ENCODE peak calls at places on chromosomes 6 and 20, in eight cellular contexts. B, U, O, L, C, V, P and H are unnamed samples.
A peak's percentile ranks its signal among the peaks of the same experiment; 100 is the strongest.

GRCh38 chr6:105077592-105078463 is 102.0 kb downstream of the POPDC3 start:
- DNase-seq in V (peak; percentile 65), U (no peak), B (no peak), C (no peak), O (peak; percentile 18), P (no peak), L (no peak), H (no peak)

GRCh38 chr6:157412780-157413179 is 31.8 kb downstream of the ZDHHC14 start:
- DNase-seq in P (no peak), L (no peak), V (no peak), O (no peak), U (no peak), B (no peak), C (no peak), H (no peak)

GRCh38 chr20:9573598-9573997 is 59.2 kb downstream of the LAMP5 start:
- DNase-seq in V (no peak), L (no peak), C (no peak), U (no peak), B (no peak), O (no peak), P (no peak), H (no peak)

GRCh38 chr20:4949833-4950178 is 51.5 kb downstream of the SLC23A2 start:
- DNase-seq in P (no peak), U (peak; percentile 58), O (no peak), B (no peak), C (no peak), V (no peak), L (peak; percentile 14), H (no peak)

GRCh38 chr20:51487525-51488279 is 54.8 kb downstream of the NFATC2 start:
- DNase-seq in U (no peak), C (no peak), V (peak; percentile 96), O (peak; percentile 63), L (no peak), B (no peak), P (peak; percentile 86), H (no peak)

GRCh38 chr6:31919624-31920303 is 7.8 kb upstream of the C2 start:
- DNase-seq in B (no peak), P (no peak), L (no peak), C (no peak), U (no peak), V (no peak), O (no peak), H (no peak)

GRCh38 chr6:4589295-4589694 is 186.9 kb upstream of the CDYL start:
- DNase-seq in B (no peak), C (no peak), O (no peak), U (no peak), V (no peak), P (no peak), L (no peak), H (no peak)

GRCh38 chr6:164020142-164020541 is 605.6 kb downstream of the QKI start:
- DNase-seq in B (no peak), C (no peak), V (no peak), L (no peak), P (no peak), U (no peak), O (no peak), H (no peak)

GRCh38 chr6:170114956-170115855 is 175.7 kb downstream of the DLL1 start:
- DNase-seq in O (no peak), C (no peak), V (no peak), U (peak; percentile 49), P (no peak), B (no peak), L (no peak), H (peak; percentile 55)

GRCh38 chr20:1631309-1632227 is 11.8 kb upstream of the SIRPB1 start:
- DNase-seq in L (no peak), O (no peak), V (no peak), B (no peak), C (no peak), U (no peak), P (no peak), H (no peak)

GRCh38 chr6:85362652-85363310 is 87.1 kb upstream of the NT5E start:
- DNase-seq in O (no peak), B (no peak), L (no peak), U (no peak), P (no peak), V (no peak), C (no peak), H (no peak)

GRCh38 chr6:41781302-41781711 is 725 bp downstream of the PRICKLE4 start:
- DNase-seq in C (no peak), U (no peak), V (no peak), O (no peak), P (no peak), L (no peak), B (no peak), H (no peak)

GRCh38 chr20:3698511-3699436 is 13.6 kb downstream of the SIGLEC1 start:
- DNase-seq in B (no peak), U (no peak), O (no peak), C (no peak), V (no peak), L (no peak), P (no peak), H (no peak)

GRCh38 chr6:166907871-166908806 is 48.2 kb downstream of the RNASET2 start:
- DNase-seq in O (no peak), P (no peak), V (no peak), L (no peak), U (no peak), B (no peak), C (no peak), H (no peak)

GRCh38 chr6:76803038-76803580 is 660.2 kb downstream of the HTR1B start:
- DNase-seq in O (no peak), V (no peak), U (no peak), C (no peak), P (no peak), B (no peak), L (no peak), H (no peak)

GRCh38 chr6:109660526-109660925 is 30.5 kb downstream of the AK9 start:
- DNase-seq in O (no peak), P (no peak), U (no peak), V (peak; percentile 71), C (no peak), B (no peak), L (no peak), H (no peak)

GRCh38 chr6:33744895-33745546 is 1.7 kb downstream of the IP6K3 start:
- DNase-seq in L (no peak), U (no peak), B (no peak), V (no peak), C (no peak), O (no peak), P (no peak), H (no peak)

GRCh38 chr6:152380351-152380767 is 256.8 kb downstream of the SYNE1 start:
- DNase-seq in U (no peak), O (peak; percentile 61), P (peak; percentile 66), V (peak; percentile 66), L (no peak), C (no peak), B (no peak), H (no peak)